ENCODE peak calls at places on chromosomes 2 and 18, in four cellular contexts. U, Z, X and H are unnamed samples.

GRCh38 chr2:9812945-9813311 is 30.3 kb upstream of the TAF1B start:
- DNase-seq in Z (no peak), X (no peak), U (no peak), H (no peak)

GRCh38 chr2:155357172-155357571 is 658.7 kb downstream of the KCNJ3 start:
- DNase-seq in Z (no peak), X (no peak), U (no peak), H (no peak)

GRCh38 chr2:127179756-127180155 is 40.3 kb downstream of the CYP27C1 start:
- DNase-seq in X (no peak), Z (no peak), U (no peak), H (no peak)

GRCh38 chr2:142545036-142545435 is 332.4 kb upstream of the KYNU start:
- DNase-seq in X (no peak), Z (no peak), U (no peak), H (no peak)

GRCh38 chr18:46297621-46298020 is 193.4 kb downstream of the HAUS1 start:
- DNase-seq in Z (no peak), X (no peak), U (peak), H (no peak)

GRCh38 chr2:226683926-226684562 is 115.6 kb downstream of the IRS1 start:
- DNase-seq in X (no peak), Z (no peak), U (no peak), H (no peak)

GRCh38 chr2:54347622-54348021 is 91.6 kb upstream of the TSPYL6 start:
- DNase-seq in X (no peak), Z (no peak), U (no peak), H (peak)

GRCh38 chr18:77133051-77133919 is 702 bp upstream of the MBP start:
- DNase-seq in X (no peak), Z (no peak), U (no peak), H (no peak)

GRCh38 chr18:42112657-42113420 is 157.8 kb downstream of the PIK3C3 start:
- DNase-seq in Z (no peak), U (no peak), X (no peak), H (peak)

GRCh38 chr2:232449964-232450363 is 6.0 kb upstream of the ALPI start:
- DNase-seq in U (no peak), X (no peak), Z (no peak), H (no peak)

GRCh38 chr18:31041346-31042067 is 1.0 kb downstream of the DSC3 start:
- DNase-seq in U (no peak), X (no peak), Z (no peak), H (no peak)

GRCh38 chr2:223921204-223921603 is 23.9 kb downstream of the WDFY1 start:
- DNase-seq in Z (no peak), U (no peak), X (no peak), H (no peak)

GRCh38 chr18:63440897-63441296 is 18.6 kb upstream of the VPS4B start:
- DNase-seq in U (no peak), X (no peak), Z (no peak), H (no peak)

GRCh38 chr18:49548266-49548665 is 13.6 kb upstream of the LIPG start:
- DNase-seq in U (peak), X (no peak), Z (no peak), H (peak)

GRCh38 chr2:221085376-221085900 is 486.7 kb downstream of the EPHA4 start:
- DNase-seq in U (peak), Z (no peak), X (no peak), H (no peak)

GRCh38 chr2:173876833-173877413 is 88.2 kb downstream of the SP3 start:
- DNase-seq in X (no peak), Z (no peak), U (no peak), H (no peak)

GRCh38 chr18:12702221-12703095 is at the start of the genes CEP76 and PSMG2:
- DNase-seq in Z (peak), U (peak), X (peak), H (peak)